ENCODE peak calls at places on chromosomes 1 and 21, in six cellular contexts. A, R, T, I, F and V are unnamed samples.

GRCh38 chr1:201703646-201704438 is 125.1 kb upstream of the IPO9 start:
- DNase-seq in I (peak), R (no peak), F (peak), T (peak), A (peak), V (no peak)

GRCh38 chr1:239708622-239709021 is 322.3 kb downstream of the CHRM3 start:
- DNase-seq in I (no peak), R (no peak), A (no peak), T (no peak), F (no peak), V (no peak)

GRCh38 chr1:17307946-17308345 is at the start of gene PADI4:
- DNase-seq in A (no peak), T (no peak), I (no peak), F (no peak), R (no peak), V (no peak)

GRCh38 chr1:99546432-99547416 is 99.2 kb upstream of the PALMD start:
- DNase-seq in A (peak), R (no peak), T (no peak), I (no peak), F (peak), V (no peak)

GRCh38 chr1:207752456-207753132 is 740 bp downstream of the CD46 start:
- DNase-seq in A (peak), I (peak), F (peak), T (peak), R (no peak), V (no peak)

GRCh38 chr1:198238121-198238520 is 81.3 kb downstream of the NEK7 start:
- DNase-seq in A (no peak), F (no peak), I (no peak), R (no peak), T (no peak), V (no peak)

GRCh38 chr1:199157494-199157893 is 518.7 kb downstream of the PTPRC start:
- DNase-seq in A (peak), F (no peak), I (no peak), R (no peak), T (no peak), V (no peak)

GRCh38 chr1:37567023-37567422 is 10.3 kb downstream of the DNALI1 start:
- DNase-seq in I (no peak), T (no peak), A (no peak), F (no peak), R (no peak), V (no peak)

GRCh38 chr1:25616932-25617625 is 488 bp downstream of the MAN1C1 start:
- DNase-seq in F (no peak), R (no peak), A (no peak), I (no peak), T (no peak), V (no peak)

GRCh38 chr1:66777846-66778245 is 23.2 kb downstream of the INSL5 start:
- DNase-seq in R (no peak), T (no peak), F (no peak), I (no peak), A (no peak), V (no peak)

GRCh38 chr1:85707990-85708825 is at the start of gene ZNHIT6:
- DNase-seq in T (peak), A (peak), F (peak), I (peak), R (peak), V (peak)
- TF ChIP-seq CTCF in T (peak), A (peak), F (peak), I (no peak), R (peak), V (no peak)

GRCh38 chr1:185284533-185285244 is 32.4 kb downstream of the IVNS1ABP start:
- DNase-seq in A (peak), T (no peak), I (no peak), R (no peak), F (peak), V (no peak)
- TF ChIP-seq CTCF in A (no peak), T (no peak), I (no peak), R (no peak), F (no peak), V (no peak)

GRCh38 chr1:87123610-87124009 is 205.1 kb upstream of the LMO4 start:
- DNase-seq in I (no peak), A (no peak), F (no peak), R (no peak), T (no peak), V (no peak)

GRCh38 chr1:87121732-87122163 is 206.9 kb upstream of the LMO4 start:
- DNase-seq in R (no peak), A (peak), I (no peak), F (no peak), T (no peak), V (no peak)

GRCh38 chr1:87119741-87120140 is 205.3 kb downstream of the HS2ST1 start:
- DNase-seq in T (no peak), R (no peak), F (no peak), A (no peak), I (no peak), V (no peak)

GRCh38 chr1:87117761-87118160 is 203.3 kb downstream of the HS2ST1 start:
- DNase-seq in T (no peak), I (no peak), R (no peak), F (peak), A (peak), V (no peak)

GRCh38 chr1:87120779-87121178 is 206.3 kb downstream of the HS2ST1 start:
- DNase-seq in T (no peak), I (no peak), A (no peak), R (no peak), F (no peak), V (no peak)
- TF ChIP-seq CTCF in T (peak), I (no peak), A (peak), R (no peak), F (peak), V (no peak)

GRCh38 chr1:111465754-111466153 is 8.0 kb upstream of the C1orf162 start:
- DNase-seq in T (no peak), F (no peak), I (no peak), A (no peak), R (no peak), V (no peak)
- TF ChIP-seq CTCF in T (no peak), F (no peak), I (no peak), A (no peak), R (no peak), V (no peak)

DNA sequence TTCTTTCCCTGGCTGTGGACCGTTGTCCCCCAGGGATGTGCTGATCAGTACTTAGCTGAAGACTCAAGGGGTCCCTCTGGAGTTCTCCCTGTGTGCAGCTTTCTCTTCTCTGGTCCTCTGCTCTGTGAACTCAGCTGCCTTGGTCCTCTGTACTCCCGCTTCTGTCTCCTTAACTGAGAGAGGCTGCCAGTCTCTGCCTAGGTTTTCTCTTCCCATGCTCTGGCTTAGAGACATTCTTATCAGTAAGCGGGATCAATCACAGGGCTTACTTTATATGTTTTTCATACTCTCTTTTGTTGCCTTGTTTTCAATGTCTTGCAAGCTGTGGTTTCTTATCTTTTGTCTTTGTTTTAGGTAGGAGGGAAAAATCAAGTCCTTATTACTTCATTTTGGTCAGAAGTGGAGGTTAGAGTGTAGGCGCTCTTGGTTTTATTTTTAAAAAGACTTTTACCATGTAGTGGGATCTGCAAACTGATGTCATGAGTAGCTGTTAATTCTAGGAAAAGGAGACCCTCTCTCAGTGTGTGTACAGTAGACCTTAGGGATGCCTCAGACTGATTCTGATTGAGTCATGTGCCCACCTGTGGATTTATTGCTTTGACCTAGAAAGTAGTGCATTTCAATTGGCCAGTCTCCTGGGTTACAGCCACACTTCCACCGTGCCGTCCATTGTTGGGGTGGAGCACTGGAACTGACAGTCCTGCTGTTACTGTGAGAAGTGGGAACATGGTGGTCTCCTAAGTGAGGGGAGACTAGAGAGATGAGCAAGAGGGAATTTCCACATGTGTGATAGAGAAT is 46.6 kb downstream of the TTC3 start:
- DNase-seq in R (no peak), I (no peak), T (no peak), A (no peak), F (no peak), V (no peak)
- TF ChIP-seq CTCF in R (no peak), I (no peak), T (no peak), A (no peak), F (no peak), V (no peak)